ENCODE peak calls at places on chromosomes 13 and 19, in five cellular contexts. N is GM23338, Y is transverse colon, L is HepG2, S is K562. G is an unnamed sample.

GRCh38 chr13:100234006-100234405 is 145.1 kb downstream of the PCCA start:
- DNase-seq in L (no peak), Y (no peak), S (no peak), N (no peak), G (no peak)

GRCh38 chr19:58407658-58408151 is 744 bp upstream of the ZNF584 start:
- DNase-seq in L (peak; percentile 57), S (no peak), N (peak; percentile 29), Y (no peak), G (no peak)

GRCh38 chr13:91145806-91146205 is 201.7 kb upstream of the MIR17HG start:
- DNase-seq in N (no peak), Y (no peak), L (no peak), S (no peak), G (no peak)

GRCh38 chr13:32821149-32821688 is 195.0 kb upstream of the KL start:
- DNase-seq in L (no peak), S (no peak), N (no peak), Y (no peak), G (no peak)

GRCh38 chr13:35716186-35716585 is 239.7 kb upstream of the MAB21L1 start:
- DNase-seq in S (no peak), Y (no peak), N (no peak), L (no peak), G (peak; percentile 52)

GRCh38 chr19:51600940-51601575 is 29.1 kb downstream of the SIGLEC5 start:
- DNase-seq in S (no peak), N (peak; percentile 67), L (no peak), Y (peak; percentile 35), G (peak; percentile 85)

GRCh38 chr13:108897955-108898354 is 268.5 kb downstream of the MYO16 start:
- DNase-seq in L (no peak), N (no peak), S (no peak), Y (no peak), G (no peak)

GRCh38 chr13:33722216-33722900 is 95.6 kb upstream of the RFC3 start:
- DNase-seq in N (no peak), Y (no peak), S (no peak), L (no peak), G (no peak)

GRCh38 chr13:68719815-68720214 is 1387.8 kb upstream of the ATXN8OS start:
- DNase-seq in S (no peak), Y (no peak), L (no peak), N (no peak), G (no peak)

GRCh38 chr19:8504171-8504570 is 1.7 kb upstream of the PRAM1 start:
- DNase-seq in S (peak; percentile 62), L (no peak), N (no peak), Y (no peak), G (peak; percentile 44)

GRCh38 chr19:46783670-46784069 is 4.7 kb downstream of the SLC1A5 start:
- DNase-seq in S (no peak), L (no peak), Y (no peak), N (no peak), G (no peak)

GRCh38 chr13:47044842-47045241 is 148.0 kb upstream of the HTR2A start:
- DNase-seq in N (no peak), Y (no peak), L (no peak), S (no peak), G (no peak)

GRCh38 chr19:8558325-8558724 is 18.9 kb downstream of the MYO1F start:
- DNase-seq in N (no peak), Y (no peak), L (no peak), S (no peak), G (no peak)

GRCh38 chr19:1492474-1493006 is 1.6 kb downstream of the REEP6 start:
- DNase-seq in N (no peak), S (peak; percentile 19), Y (no peak), L (no peak), G (no peak)

GRCh38 chr19:4512070-4512469 is 6.2 kb downstream of the PLIN4 start:
- DNase-seq in S (no peak), Y (no peak), L (no peak), N (no peak), G (peak; percentile 51)

GRCh38 chr19:13036366-13036976 is 41.2 kb downstream of the NFIX start:
- DNase-seq in Y (peak; percentile 81), N (no peak), L (no peak), S (no peak), G (peak; percentile 86)

GRCh38 chr19:1324792-1325567 is 39.3 kb downstream of the EFNA2 start:
- DNase-seq in Y (peak; percentile 56), N (peak; percentile 79), S (peak; percentile 80), L (peak; percentile 82), G (peak; percentile 40)

GRCh38 chr19:50490991-50491472 is 14.4 kb upstream of the GARIN5A start:
- DNase-seq in L (no peak), S (no peak), Y (no peak), N (no peak), G (no peak)

GRCh38 chr19:42326969-42327368 is 1.5 kb downstream of the MEGF8 start:
- DNase-seq in S (no peak), L (no peak), N (no peak), Y (no peak), G (no peak)

GRCh38 chr19:42323852-42324654 is 1.4 kb upstream of the MEGF8 start:
- DNase-seq in Y (peak; percentile 32), N (peak; percentile 70), S (no peak), L (no peak), G (no peak)

GRCh38 chr19:42325896-42326771 is 699 bp downstream of the MEGF8 start:
- DNase-seq in N (peak; percentile 60), Y (no peak), S (no peak), L (no peak), G (no peak)

GRCh38 chr19:42324655-42325307 is 654 bp upstream of the MEGF8 start:
- DNase-seq in N (no peak), L (no peak), Y (peak; percentile 22), S (no peak), G (peak; percentile 86)

DNA sequence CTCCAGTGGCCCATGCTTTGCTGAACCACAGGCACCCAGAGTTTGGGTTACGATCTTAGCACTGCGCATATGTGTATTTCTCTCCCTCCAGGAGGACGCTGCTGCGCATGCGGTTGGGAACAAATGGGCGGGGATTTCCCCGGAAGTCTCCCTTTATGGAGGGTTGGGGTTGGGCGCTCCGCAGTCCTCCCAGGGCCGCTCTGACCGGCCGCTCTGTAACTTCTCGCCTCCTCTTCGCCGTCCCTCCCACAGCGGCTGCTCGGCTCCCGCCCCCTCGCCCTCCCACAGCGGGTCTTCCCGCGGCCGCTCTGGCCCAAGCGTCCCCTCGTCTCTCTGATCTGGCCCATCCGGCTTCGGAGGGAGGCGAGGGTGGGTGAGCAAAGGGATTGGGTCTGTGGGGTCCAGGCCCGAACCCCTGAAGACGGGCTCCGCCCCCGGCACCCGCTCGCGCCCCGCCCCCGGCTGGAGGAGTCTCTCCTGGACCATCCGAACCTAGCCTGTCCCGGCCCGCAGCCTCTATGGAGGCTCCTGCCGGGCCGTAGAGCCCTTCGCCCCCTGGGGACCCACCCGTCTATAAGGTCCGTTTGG is at the start of gene MEGF8:
- DNase-seq in S (peak; percentile 98), N (peak; percentile 99), Y (peak; percentile 99), L (peak; percentile 97), G (peak; percentile 95)
- TF ChIP-seq POLR2AphosphoS5 in S (peak; percentile 61), N (peak; percentile 71), Y (peak; percentile 85), L (peak; percentile 70), G (peak; percentile 70)

DNA sequence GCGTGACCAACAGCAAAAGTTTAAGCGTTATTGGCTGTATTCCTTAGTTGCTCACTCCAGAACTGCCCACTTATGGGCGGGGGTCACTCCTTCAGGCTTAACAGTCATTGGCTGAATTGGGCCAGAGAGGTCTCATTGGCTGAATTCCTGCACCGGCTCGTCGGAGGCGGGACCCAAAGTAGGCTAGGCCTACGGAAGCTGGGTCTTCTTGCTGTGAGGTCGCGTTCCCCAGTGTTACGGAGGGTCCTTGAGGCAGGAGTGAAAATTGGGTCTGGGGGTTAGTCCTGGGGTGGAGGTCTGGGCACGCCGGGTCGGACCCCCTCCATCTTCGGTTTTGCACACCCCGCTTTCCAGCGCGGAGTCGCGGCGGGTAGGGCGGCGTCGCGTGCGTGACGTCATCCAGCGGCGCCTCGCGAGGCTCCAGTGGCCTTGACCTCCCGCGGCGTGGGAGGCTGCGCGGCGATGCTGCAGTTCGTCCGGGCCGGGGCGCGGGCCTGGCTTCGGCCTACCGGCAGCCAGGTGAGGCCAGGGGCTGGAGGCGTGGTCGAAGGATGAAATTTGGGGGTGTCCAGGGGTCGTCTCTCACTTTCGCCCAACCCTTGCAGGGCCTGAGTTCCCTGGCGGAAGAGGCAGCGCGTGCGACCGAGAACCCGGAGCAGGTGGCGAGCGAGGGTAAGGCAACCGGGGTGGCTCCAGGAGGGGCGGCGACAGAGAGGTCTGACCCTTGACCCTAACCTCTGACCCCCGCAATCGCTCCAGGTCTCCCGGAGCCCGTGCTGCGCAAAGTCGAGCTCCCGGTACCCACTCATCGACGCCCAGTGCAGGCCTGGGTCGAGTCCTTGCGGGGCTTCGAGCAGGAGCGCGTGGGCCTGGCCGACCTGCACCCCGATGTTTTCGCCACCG is at the start of gene MRPL4:
- DNase-seq in Y (peak; percentile 96), S (peak; percentile 97), N (peak; percentile 99), L (peak; percentile 99), G (peak; percentile 96)
- TF ChIP-seq POLR2AphosphoS5 in Y (peak; percentile 90), S (peak; percentile 70), N (peak; percentile 89), L (peak; percentile 79), G (peak; percentile 86)

DNA sequence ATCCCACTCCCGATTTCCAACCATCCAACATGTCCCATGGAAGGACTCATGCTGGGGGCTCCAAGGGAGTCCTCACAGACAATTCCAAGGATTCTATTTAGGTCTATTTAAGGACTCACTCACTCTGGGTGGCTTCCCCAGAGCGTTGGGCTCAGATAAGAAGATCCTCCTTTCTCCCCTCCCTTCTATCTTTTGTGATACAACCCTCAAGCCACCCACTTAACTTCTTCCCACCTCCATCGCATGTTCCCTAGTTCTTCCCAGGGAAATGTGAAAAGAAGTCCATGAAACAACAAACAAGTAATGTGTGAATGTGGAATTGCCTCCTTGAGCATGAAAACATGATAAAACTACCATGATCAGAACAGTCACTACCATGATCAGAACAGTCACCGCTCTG is 29.4 kb downstream of the INSR start:
- DNase-seq in L (no peak), Y (no peak), S (no peak), N (no peak), G (no peak)
- TF ChIP-seq POLR2AphosphoS5 in L (no peak), Y (no peak), S (no peak), N (no peak), G (no peak)

GRCh38 chr13:98481511-98481951 is 95.4 kb downstream of the STK24 start:
- DNase-seq in N (no peak), L (no peak), Y (no peak), S (no peak), G (no peak)

GRCh38 chr13:98478134-98479129 is 98.5 kb downstream of the STK24 start:
- DNase-seq in L (no peak), N (peak; percentile 74), Y (no peak), S (peak; percentile 64), G (no peak)

GRCh38 chr13:98482476-98483444 is 94.1 kb downstream of the STK24 start:
- DNase-seq in N (peak; percentile 46), Y (peak; percentile 71), S (no peak), L (no peak), G (peak; percentile 79)

GRCh38 chr13:98479496-98480003 is 97.4 kb downstream of the STK24 start:
- DNase-seq in N (no peak), Y (no peak), S (no peak), L (no peak), G (no peak)

DNA sequence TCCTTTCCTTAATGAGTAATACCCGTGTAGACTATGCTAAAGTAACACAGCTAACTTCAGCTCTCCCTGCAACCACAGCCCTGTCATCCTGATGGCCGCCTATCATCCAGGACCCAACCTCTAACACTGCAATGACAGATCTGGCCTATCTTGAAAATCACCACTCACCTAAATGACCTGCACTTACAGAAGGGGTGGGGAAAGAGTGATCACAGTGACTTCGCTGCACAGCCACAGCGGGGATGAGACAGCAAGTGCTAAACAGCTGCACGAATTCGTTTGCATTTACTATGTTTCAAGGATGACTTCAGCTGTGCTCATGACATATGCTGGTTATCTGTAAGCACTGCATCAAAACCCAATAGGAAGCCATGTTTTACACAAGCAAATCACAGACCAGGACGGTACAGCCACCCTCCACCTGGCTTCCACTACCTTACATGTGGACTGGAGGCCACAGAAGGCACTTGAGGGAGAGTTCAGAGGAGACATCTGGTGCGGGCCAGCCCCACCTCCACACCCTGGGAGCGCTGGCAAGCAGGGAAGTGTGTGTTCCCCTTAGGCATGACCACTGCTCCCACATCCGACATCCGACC is 95.9 kb downstream of the STK24 start:
- DNase-seq in L (no peak), N (no peak), S (peak; percentile 75), Y (peak; percentile 46), G (no peak)
- TF ChIP-seq POLR2AphosphoS5 in L (no peak), N (no peak), S (peak; percentile 57), Y (no peak), G (no peak)